ENCODE peak calls at places on chromosomes 7 and 10, in six cellular contexts. One of them, this sample, is unnamed.

GRCh38 chr7:50092579-50093411 is at the start of gene ZPBP:
- DNase-seq in osteocyte: no peak
- DNase-seq in ovary: no peak
- DNase-seq in SK-N-SH: peak; percentile 65
- DNase-seq in renal cortical epithelial cell: peak; percentile 43
- DNase-seq in activated effector memory CD4-positive, alpha-beta T cell treated with Interleukin-2 at 50 U/mL for 16 hours: peak; percentile 14
- DNase-seq in this sample: peak; percentile 16

GRCh38 chr7:72309476-72309875 is 102.7 kb downstream of the CALN1 start:
- DNase-seq in osteocyte: no peak
- DNase-seq in ovary: no peak
- DNase-seq in SK-N-SH: no peak
- DNase-seq in renal cortical epithelial cell: no peak
- DNase-seq in activated effector memory CD4-positive, alpha-beta T cell treated with Interleukin-2 at 50 U/mL for 16 hours: no peak
- DNase-seq in this sample: no peak

GRCh38 chr7:16638282-16639265 is 7.0 kb downstream of the ANKMY2 start:
- DNase-seq in osteocyte: no peak
- DNase-seq in ovary: no peak
- DNase-seq in SK-N-SH: no peak
- DNase-seq in renal cortical epithelial cell: no peak
- DNase-seq in activated effector memory CD4-positive, alpha-beta T cell treated with Interleukin-2 at 50 U/mL for 16 hours: no peak
- DNase-seq in this sample: no peak

GRCh38 chr7:14836006-14836405 is 66.5 kb downstream of the DGKB start:
- DNase-seq in osteocyte: no peak
- DNase-seq in ovary: no peak
- DNase-seq in SK-N-SH: no peak
- DNase-seq in renal cortical epithelial cell: no peak
- DNase-seq in activated effector memory CD4-positive, alpha-beta T cell treated with Interleukin-2 at 50 U/mL for 16 hours: no peak
- DNase-seq in this sample: no peak

GRCh38 chr7:29344334-29344978 is 149.9 kb downstream of the CHN2 start:
- DNase-seq in osteocyte: no peak
- DNase-seq in ovary: no peak
- DNase-seq in SK-N-SH: no peak
- DNase-seq in renal cortical epithelial cell: no peak
- DNase-seq in activated effector memory CD4-positive, alpha-beta T cell treated with Interleukin-2 at 50 U/mL for 16 hours: no peak
- DNase-seq in this sample: no peak

GRCh38 chr7:5479133-5479745 is 55.6 kb upstream of the TNRC18 start:
- DNase-seq in osteocyte: no peak
- DNase-seq in ovary: no peak
- DNase-seq in SK-N-SH: peak; percentile 59
- DNase-seq in renal cortical epithelial cell: no peak
- DNase-seq in activated effector memory CD4-positive, alpha-beta T cell treated with Interleukin-2 at 50 U/mL for 16 hours: no peak
- DNase-seq in this sample: no peak

GRCh38 chr7:24963218-24963617 is 16.8 kb downstream of the OSBPL3 start:
- DNase-seq in osteocyte: no peak
- DNase-seq in ovary: no peak
- DNase-seq in SK-N-SH: no peak
- DNase-seq in renal cortical epithelial cell: peak; percentile 91
- DNase-seq in activated effector memory CD4-positive, alpha-beta T cell treated with Interleukin-2 at 50 U/mL for 16 hours: no peak
- DNase-seq in this sample: no peak

GRCh38 chr7:50339990-50340500 is 35.5 kb downstream of the IKZF1 start:
- DNase-seq in osteocyte: no peak
- DNase-seq in ovary: no peak
- DNase-seq in SK-N-SH: no peak
- DNase-seq in renal cortical epithelial cell: no peak
- DNase-seq in activated effector memory CD4-positive, alpha-beta T cell treated with Interleukin-2 at 50 U/mL for 16 hours: peak; percentile 56
- DNase-seq in this sample: no peak

GRCh38 chr7:23713285-23714235 is 3.5 kb downstream of the STK31 start:
- DNase-seq in osteocyte: no peak
- DNase-seq in ovary: no peak
- DNase-seq in SK-N-SH: no peak
- DNase-seq in renal cortical epithelial cell: peak; percentile 87
- DNase-seq in activated effector memory CD4-positive, alpha-beta T cell treated with Interleukin-2 at 50 U/mL for 16 hours: no peak
- DNase-seq in this sample: no peak

GRCh38 chr7:144438759-144439158 is 35.3 kb upstream of the NOBOX start:
- DNase-seq in osteocyte: no peak
- DNase-seq in ovary: no peak
- DNase-seq in SK-N-SH: no peak
- DNase-seq in renal cortical epithelial cell: no peak
- DNase-seq in activated effector memory CD4-positive, alpha-beta T cell treated with Interleukin-2 at 50 U/mL for 16 hours: no peak
- DNase-seq in this sample: no peak

GRCh38 chr7:143393267-143394041 is 12.3 kb downstream of the ZYX start:
- DNase-seq in osteocyte: no peak
- DNase-seq in ovary: no peak
- DNase-seq in SK-N-SH: no peak
- DNase-seq in renal cortical epithelial cell: no peak
- DNase-seq in activated effector memory CD4-positive, alpha-beta T cell treated with Interleukin-2 at 50 U/mL for 16 hours: no peak
- DNase-seq in this sample: no peak

GRCh38 chr7:1233328-1234048 is 816 bp downstream of the UNCX start:
- DNase-seq in osteocyte: no peak
- DNase-seq in ovary: no peak
- DNase-seq in SK-N-SH: no peak
- DNase-seq in renal cortical epithelial cell: no peak
- DNase-seq in activated effector memory CD4-positive, alpha-beta T cell treated with Interleukin-2 at 50 U/mL for 16 hours: no peak
- DNase-seq in this sample: no peak

GRCh38 chr7:19920200-19920599 is 146.8 kb upstream of the TMEM196 start:
- DNase-seq in osteocyte: no peak
- DNase-seq in ovary: no peak
- DNase-seq in SK-N-SH: no peak
- DNase-seq in renal cortical epithelial cell: no peak
- DNase-seq in activated effector memory CD4-positive, alpha-beta T cell treated with Interleukin-2 at 50 U/mL for 16 hours: no peak
- DNase-seq in this sample: no peak

GRCh38 chr10:124719213-124719851 is 24.8 kb downstream of the FAM53B start:
- DNase-seq in osteocyte: no peak
- DNase-seq in ovary: peak; percentile 49
- DNase-seq in SK-N-SH: no peak
- DNase-seq in renal cortical epithelial cell: no peak
- DNase-seq in activated effector memory CD4-positive, alpha-beta T cell treated with Interleukin-2 at 50 U/mL for 16 hours: peak; percentile 64
- DNase-seq in this sample: no peak

GRCh38 chr7:5643280-5643679 is 138.2 kb downstream of the RNF216 start:
- DNase-seq in osteocyte: no peak
- DNase-seq in ovary: no peak
- DNase-seq in SK-N-SH: no peak
- DNase-seq in renal cortical epithelial cell: no peak
- DNase-seq in activated effector memory CD4-positive, alpha-beta T cell treated with Interleukin-2 at 50 U/mL for 16 hours: peak; percentile 19
- DNase-seq in this sample: no peak

GRCh38 chr10:95814011-95814727 is 58.2 kb downstream of the ENTPD1 start:
- DNase-seq in osteocyte: no peak
- DNase-seq in ovary: no peak
- DNase-seq in SK-N-SH: no peak
- DNase-seq in renal cortical epithelial cell: peak; percentile 82
- DNase-seq in activated effector memory CD4-positive, alpha-beta T cell treated with Interleukin-2 at 50 U/mL for 16 hours: no peak
- DNase-seq in this sample: no peak

GRCh38 chr10:43099928-43100327 is 23.1 kb downstream of the RET start:
- DNase-seq in osteocyte: no peak
- DNase-seq in ovary: no peak
- DNase-seq in SK-N-SH: peak; percentile 57
- DNase-seq in renal cortical epithelial cell: no peak
- DNase-seq in activated effector memory CD4-positive, alpha-beta T cell treated with Interleukin-2 at 50 U/mL for 16 hours: no peak
- DNase-seq in this sample: no peak

GRCh38 chr7:30476401-30477145 is 2.0 kb downstream of the NOD1 start:
- DNase-seq in osteocyte: peak; percentile 51
- DNase-seq in ovary: no peak
- DNase-seq in SK-N-SH: no peak
- DNase-seq in renal cortical epithelial cell: no peak
- DNase-seq in activated effector memory CD4-positive, alpha-beta T cell treated with Interleukin-2 at 50 U/mL for 16 hours: no peak
- DNase-seq in this sample: no peak

GRCh38 chr7:101390901-101391301 is 28.2 kb downstream of the COL26A1 start:
- DNase-seq in osteocyte: no peak
- DNase-seq in ovary: no peak
- DNase-seq in SK-N-SH: peak; percentile 87
- DNase-seq in renal cortical epithelial cell: no peak
- DNase-seq in activated effector memory CD4-positive, alpha-beta T cell treated with Interleukin-2 at 50 U/mL for 16 hours: peak; percentile 4
- DNase-seq in this sample: no peak

GRCh38 chr7:50367098-50367497 is 62.6 kb downstream of the IKZF1 start:
- DNase-seq in osteocyte: no peak
- DNase-seq in ovary: no peak
- DNase-seq in SK-N-SH: no peak
- DNase-seq in renal cortical epithelial cell: no peak
- DNase-seq in activated effector memory CD4-positive, alpha-beta T cell treated with Interleukin-2 at 50 U/mL for 16 hours: no peak
- DNase-seq in this sample: no peak

GRCh38 chr7:140521426-140521825 is 42.1 kb upstream of the MKRN1 start:
- DNase-seq in osteocyte: no peak
- DNase-seq in ovary: no peak
- DNase-seq in SK-N-SH: no peak
- DNase-seq in renal cortical epithelial cell: no peak
- DNase-seq in activated effector memory CD4-positive, alpha-beta T cell treated with Interleukin-2 at 50 U/mL for 16 hours: no peak
- DNase-seq in this sample: no peak

GRCh38 chr10:17406036-17406834 is 48.2 kb downstream of the ST8SIA6 start:
- DNase-seq in osteocyte: no peak
- DNase-seq in ovary: no peak
- DNase-seq in SK-N-SH: no peak
- DNase-seq in renal cortical epithelial cell: no peak
- DNase-seq in activated effector memory CD4-positive, alpha-beta T cell treated with Interleukin-2 at 50 U/mL for 16 hours: no peak
- DNase-seq in this sample: no peak

GRCh38 chr10:4315529-4315928 is 510.5 kb upstream of the AKR1E2 start:
- DNase-seq in osteocyte: no peak
- DNase-seq in ovary: peak; percentile 27
- DNase-seq in SK-N-SH: no peak
- DNase-seq in renal cortical epithelial cell: no peak
- DNase-seq in activated effector memory CD4-positive, alpha-beta T cell treated with Interleukin-2 at 50 U/mL for 16 hours: no peak
- DNase-seq in this sample: no peak

GRCh38 chr10:119270893-119271361 is 63.6 kb downstream of the GRK5 start:
- DNase-seq in osteocyte: no peak
- DNase-seq in ovary: peak; percentile 65
- DNase-seq in SK-N-SH: no peak
- DNase-seq in renal cortical epithelial cell: no peak
- DNase-seq in activated effector memory CD4-positive, alpha-beta T cell treated with Interleukin-2 at 50 U/mL for 16 hours: peak; percentile 33
- DNase-seq in this sample: peak; percentile 42

GRCh38 chr7:142554555-142555532 is 194.4 kb upstream of the PRSS1 start:
- DNase-seq in osteocyte: no peak
- DNase-seq in ovary: no peak
- DNase-seq in SK-N-SH: no peak
- DNase-seq in renal cortical epithelial cell: no peak
- DNase-seq in activated effector memory CD4-positive, alpha-beta T cell treated with Interleukin-2 at 50 U/mL for 16 hours: no peak
- DNase-seq in this sample: no peak

GRCh38 chr10:48579251-48579960 is 25.5 kb downstream of the ARHGAP22 start:
- DNase-seq in osteocyte: peak; percentile 57
- DNase-seq in ovary: no peak
- DNase-seq in SK-N-SH: peak; percentile 68
- DNase-seq in renal cortical epithelial cell: peak; percentile 67
- DNase-seq in activated effector memory CD4-positive, alpha-beta T cell treated with Interleukin-2 at 50 U/mL for 16 hours: no peak
- DNase-seq in this sample: no peak

GRCh38 chr10:30413996-30414576 is 19.9 kb upstream of the MAP3K8 start:
- DNase-seq in osteocyte: peak; percentile 17
- DNase-seq in ovary: no peak
- DNase-seq in SK-N-SH: peak; percentile 64
- DNase-seq in renal cortical epithelial cell: peak; percentile 71
- DNase-seq in activated effector memory CD4-positive, alpha-beta T cell treated with Interleukin-2 at 50 U/mL for 16 hours: no peak
- DNase-seq in this sample: no peak

GRCh38 chr7:78254397-78255055 is 456.0 kb downstream of the PHTF2 start:
- DNase-seq in osteocyte: no peak
- DNase-seq in ovary: no peak
- DNase-seq in SK-N-SH: no peak
- DNase-seq in renal cortical epithelial cell: no peak
- DNase-seq in activated effector memory CD4-positive, alpha-beta T cell treated with Interleukin-2 at 50 U/mL for 16 hours: no peak
- DNase-seq in this sample: no peak